ENCODE peak calls at places on chromosomes 6 and 20, in nine cellular contexts. One of them, this sample, is unnamed.

GRCh38 chr6:44071670-44072451 is 55.4 kb downstream of the MRPL14 start:
- DNase-seq in AG10803: peak
- DNase-seq in lower leg skin: no peak
- DNase-seq in fibroblast of pulmonary artery: peak
- DNase-seq in tibial artery: no peak
- DNase-seq in AG04449: peak
- DNase-seq in cardiac muscle cell: peak
- DNase-seq in psoas muscle: no peak
- DNase-seq in mammary epithelial cell: peak
- DNase-seq in this sample: peak

GRCh38 chr6:38997128-38997761 is 51.3 kb upstream of the GLP1R start:
- DNase-seq in cardiac muscle cell: peak
- DNase-seq in AG04449: no peak
- DNase-seq in lower leg skin: no peak
- DNase-seq in fibroblast of pulmonary artery: peak
- DNase-seq in AG10803: peak
- DNase-seq in psoas muscle: no peak
- DNase-seq in mammary epithelial cell: peak
- DNase-seq in tibial artery: no peak
- DNase-seq in this sample: peak

GRCh38 chr6:7787137-7787575 is 61.3 kb downstream of the BMP6 start:
- DNase-seq in fibroblast of pulmonary artery: peak
- DNase-seq in AG04449: peak
- DNase-seq in lower leg skin: peak
- DNase-seq in AG10803: peak
- DNase-seq in tibial artery: no peak
- DNase-seq in psoas muscle: no peak
- DNase-seq in cardiac muscle cell: peak
- DNase-seq in mammary epithelial cell: peak
- DNase-seq in this sample: peak

GRCh38 chr6:102309700-102310099 is 916.2 kb downstream of the GRIK2 start:
- DNase-seq in fibroblast of pulmonary artery: no peak
- DNase-seq in tibial artery: no peak
- DNase-seq in mammary epithelial cell: no peak
- DNase-seq in AG10803: no peak
- DNase-seq in AG04449: no peak
- DNase-seq in lower leg skin: no peak
- DNase-seq in cardiac muscle cell: no peak
- DNase-seq in psoas muscle: no peak
- DNase-seq in this sample: no peak

GRCh38 chr6:3022765-3023662 is 23.3 kb downstream of the NQO2 start:
- DNase-seq in mammary epithelial cell: peak
- DNase-seq in lower leg skin: no peak
- DNase-seq in psoas muscle: no peak
- DNase-seq in AG10803: peak
- DNase-seq in AG04449: no peak
- DNase-seq in cardiac muscle cell: no peak
- DNase-seq in tibial artery: peak
- DNase-seq in fibroblast of pulmonary artery: no peak
- DNase-seq in this sample: peak

GRCh38 chr20:25037288-25038102 is 20.4 kb downstream of the ACSS1 start:
- DNase-seq in AG10803: no peak
- DNase-seq in cardiac muscle cell: no peak
- DNase-seq in psoas muscle: no peak
- DNase-seq in fibroblast of pulmonary artery: no peak
- DNase-seq in AG04449: no peak
- DNase-seq in mammary epithelial cell: no peak
- DNase-seq in lower leg skin: no peak
- DNase-seq in tibial artery: no peak
- DNase-seq in this sample: no peak

GRCh38 chr6:142387997-142388815 is 86.4 kb downstream of the ADGRG6 start:
- DNase-seq in psoas muscle: no peak
- DNase-seq in lower leg skin: no peak
- DNase-seq in tibial artery: no peak
- DNase-seq in fibroblast of pulmonary artery: peak
- DNase-seq in mammary epithelial cell: peak
- DNase-seq in AG04449: no peak
- DNase-seq in AG10803: peak
- DNase-seq in cardiac muscle cell: peak
- DNase-seq in this sample: peak

GRCh38 chr6:41286544-41287346 is at the start of gene TREM1:
- DNase-seq in lower leg skin: peak
- DNase-seq in fibroblast of pulmonary artery: peak
- DNase-seq in tibial artery: peak
- DNase-seq in AG04449: no peak
- DNase-seq in AG10803: peak
- DNase-seq in mammary epithelial cell: peak
- DNase-seq in psoas muscle: peak
- DNase-seq in cardiac muscle cell: peak
- DNase-seq in this sample: peak

GRCh38 chr20:35947489-35947888 is 6.8 kb downstream of the SCAND1 start:
- DNase-seq in psoas muscle: no peak
- DNase-seq in fibroblast of pulmonary artery: peak
- DNase-seq in AG04449: no peak
- DNase-seq in cardiac muscle cell: peak
- DNase-seq in AG10803: peak
- DNase-seq in lower leg skin: no peak
- DNase-seq in tibial artery: no peak
- DNase-seq in mammary epithelial cell: peak
- DNase-seq in this sample: peak

GRCh38 chr6:74657033-74657432 is 548.8 kb downstream of the COL12A1 start:
- DNase-seq in psoas muscle: no peak
- DNase-seq in cardiac muscle cell: no peak
- DNase-seq in mammary epithelial cell: peak
- DNase-seq in AG10803: peak
- DNase-seq in lower leg skin: no peak
- DNase-seq in tibial artery: no peak
- DNase-seq in AG04449: peak
- DNase-seq in fibroblast of pulmonary artery: no peak
- DNase-seq in this sample: no peak

GRCh38 chr6:74650668-74651067 is 555.2 kb downstream of the COL12A1 start:
- DNase-seq in AG10803: no peak
- DNase-seq in fibroblast of pulmonary artery: no peak
- DNase-seq in cardiac muscle cell: no peak
- DNase-seq in lower leg skin: no peak
- DNase-seq in psoas muscle: no peak
- DNase-seq in tibial artery: no peak
- DNase-seq in AG04449: no peak
- DNase-seq in mammary epithelial cell: no peak
- DNase-seq in this sample: no peak

GRCh38 chr6:74654296-74654695 is 551.6 kb downstream of the COL12A1 start:
- DNase-seq in lower leg skin: no peak
- DNase-seq in cardiac muscle cell: no peak
- DNase-seq in psoas muscle: no peak
- DNase-seq in AG10803: no peak
- DNase-seq in fibroblast of pulmonary artery: no peak
- DNase-seq in AG04449: no peak
- DNase-seq in mammary epithelial cell: peak
- DNase-seq in tibial artery: no peak
- DNase-seq in this sample: no peak

GRCh38 chr6:74656442-74656841 is 549.4 kb downstream of the COL12A1 start:
- DNase-seq in AG10803: peak
- DNase-seq in psoas muscle: no peak
- DNase-seq in cardiac muscle cell: no peak
- DNase-seq in lower leg skin: no peak
- DNase-seq in fibroblast of pulmonary artery: no peak
- DNase-seq in AG04449: no peak
- DNase-seq in mammary epithelial cell: no peak
- DNase-seq in tibial artery: no peak
- DNase-seq in this sample: no peak

GRCh38 chr6:74651948-74652347 is 553.9 kb downstream of the COL12A1 start:
- DNase-seq in AG10803: peak
- DNase-seq in mammary epithelial cell: no peak
- DNase-seq in fibroblast of pulmonary artery: peak
- DNase-seq in cardiac muscle cell: peak
- DNase-seq in psoas muscle: no peak
- DNase-seq in tibial artery: no peak
- DNase-seq in lower leg skin: no peak
- DNase-seq in AG04449: no peak
- DNase-seq in this sample: peak
- H3K4me3 ChIP-seq in AG10803: no peak
- H3K4me3 ChIP-seq in mammary epithelial cell: no peak
- H3K4me3 ChIP-seq in fibroblast of pulmonary artery: no peak
- H3K4me3 ChIP-seq in cardiac muscle cell: no peak
- H3K4me3 ChIP-seq in psoas muscle: no peak
- H3K4me3 ChIP-seq in tibial artery: no peak
- H3K4me3 ChIP-seq in lower leg skin: no peak
- H3K4me3 ChIP-seq in AG04449: no peak
- H3K4me3 ChIP-seq in this sample: no peak

GRCh38 chr6:51717477-51717876 is 369.9 kb downstream of the PKHD1 start:
- DNase-seq in lower leg skin: no peak
- DNase-seq in fibroblast of pulmonary artery: no peak
- DNase-seq in AG04449: no peak
- DNase-seq in AG10803: no peak
- DNase-seq in psoas muscle: no peak
- DNase-seq in mammary epithelial cell: no peak
- DNase-seq in tibial artery: no peak
- DNase-seq in cardiac muscle cell: no peak
- DNase-seq in this sample: no peak
- TF ChIP-seq CTCF in lower leg skin: no peak
- TF ChIP-seq CTCF in fibroblast of pulmonary artery: no peak
- TF ChIP-seq CTCF in AG04449: no peak
- TF ChIP-seq CTCF in AG10803: no peak
- TF ChIP-seq CTCF in psoas muscle: no peak
- TF ChIP-seq CTCF in mammary epithelial cell: no peak
- TF ChIP-seq CTCF in tibial artery: no peak
- TF ChIP-seq CTCF in cardiac muscle cell: no peak
- TF ChIP-seq CTCF in this sample: no peak

DNA sequence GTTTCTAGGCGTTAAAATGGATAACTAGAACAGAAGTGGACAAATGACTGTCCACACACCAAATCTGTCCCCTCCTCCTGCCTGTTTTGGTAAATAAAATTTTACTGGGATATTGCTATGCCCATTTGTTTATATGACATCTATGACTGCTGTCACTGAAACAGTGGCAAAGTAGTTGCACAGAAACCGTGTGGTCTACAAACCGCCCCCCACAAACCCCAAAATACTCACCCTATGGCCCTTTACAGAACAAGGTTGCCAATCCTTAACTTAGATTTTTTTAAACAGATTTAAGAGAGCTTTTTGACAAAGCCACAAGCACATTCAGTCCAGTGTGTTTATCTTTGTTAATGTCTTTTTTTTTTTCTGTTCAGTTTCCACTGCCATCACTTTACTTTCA is 137.8 kb downstream of the MTFR2 start:
- DNase-seq in cardiac muscle cell: no peak
- DNase-seq in mammary epithelial cell: no peak
- DNase-seq in AG10803: no peak
- DNase-seq in lower leg skin: no peak
- DNase-seq in fibroblast of pulmonary artery: no peak
- DNase-seq in AG04449: no peak
- DNase-seq in tibial artery: no peak
- DNase-seq in psoas muscle: no peak
- DNase-seq in this sample: no peak
- H3K4me3 ChIP-seq in cardiac muscle cell: no peak
- H3K4me3 ChIP-seq in mammary epithelial cell: no peak
- H3K4me3 ChIP-seq in AG10803: no peak
- H3K4me3 ChIP-seq in lower leg skin: no peak
- H3K4me3 ChIP-seq in fibroblast of pulmonary artery: no peak
- H3K4me3 ChIP-seq in AG04449: no peak
- H3K4me3 ChIP-seq in tibial artery: no peak
- H3K4me3 ChIP-seq in psoas muscle: no peak
- H3K4me3 ChIP-seq in this sample: no peak

DNA sequence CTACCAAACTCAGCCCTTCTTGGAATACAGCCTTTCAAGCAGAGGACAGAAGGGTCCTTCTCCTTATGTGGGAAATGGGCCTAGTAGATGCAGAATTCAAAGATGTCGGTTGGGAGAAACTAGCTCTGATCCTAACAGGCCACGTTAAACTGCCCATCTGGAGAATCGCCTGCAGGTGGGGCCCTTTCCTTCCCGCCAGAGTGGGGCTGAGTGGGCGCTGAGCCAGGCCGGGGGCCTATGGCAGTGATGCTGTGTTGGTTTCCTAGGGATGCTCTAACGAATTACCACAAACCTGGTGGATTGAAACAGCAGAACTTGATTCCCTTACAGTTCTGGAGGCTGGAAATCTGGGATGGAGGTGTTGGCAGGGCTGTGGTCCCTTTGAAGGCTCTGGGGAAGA is 9.1 kb downstream of the MAPK13 start:
- DNase-seq in AG10803: no peak
- DNase-seq in tibial artery: no peak
- DNase-seq in cardiac muscle cell: peak
- DNase-seq in mammary epithelial cell: no peak
- DNase-seq in psoas muscle: no peak
- DNase-seq in fibroblast of pulmonary artery: peak
- DNase-seq in lower leg skin: no peak
- DNase-seq in AG04449: no peak
- DNase-seq in this sample: no peak
- TF ChIP-seq CTCF in AG10803: peak
- TF ChIP-seq CTCF in tibial artery: no peak
- TF ChIP-seq CTCF in cardiac muscle cell: peak
- TF ChIP-seq CTCF in mammary epithelial cell: no peak
- TF ChIP-seq CTCF in psoas muscle: no peak
- TF ChIP-seq CTCF in fibroblast of pulmonary artery: peak
- TF ChIP-seq CTCF in lower leg skin: no peak
- TF ChIP-seq CTCF in AG04449: no peak
- TF ChIP-seq CTCF in this sample: peak

DNA sequence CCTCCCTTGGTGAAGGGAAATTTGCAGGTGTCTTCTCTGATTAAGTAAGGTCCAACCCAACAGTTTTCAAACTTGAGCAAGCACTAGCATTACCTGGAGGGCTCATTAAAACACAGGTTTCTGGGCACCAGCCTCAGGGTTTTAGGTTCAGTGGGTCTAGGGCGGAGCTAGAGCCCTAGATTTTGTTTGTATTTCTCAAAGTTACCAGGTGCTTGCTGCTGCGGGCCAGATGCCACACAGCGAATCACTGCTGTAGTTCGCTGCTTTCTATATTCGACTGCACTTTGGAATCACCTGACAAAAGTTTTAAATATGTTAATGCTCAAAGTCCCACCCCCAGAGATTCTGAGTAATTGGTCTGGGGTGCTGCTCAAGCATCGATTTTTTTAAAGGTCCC is 838 bp downstream of the COL21A1 start:
- DNase-seq in cardiac muscle cell: no peak
- DNase-seq in AG04449: no peak
- DNase-seq in tibial artery: peak
- DNase-seq in psoas muscle: no peak
- DNase-seq in mammary epithelial cell: no peak
- DNase-seq in lower leg skin: peak
- DNase-seq in AG10803: no peak
- DNase-seq in fibroblast of pulmonary artery: no peak
- DNase-seq in this sample: no peak
- H3K4me3 ChIP-seq in cardiac muscle cell: peak
- H3K4me3 ChIP-seq in AG04449: no peak
- H3K4me3 ChIP-seq in tibial artery: peak
- H3K4me3 ChIP-seq in psoas muscle: peak
- H3K4me3 ChIP-seq in mammary epithelial cell: no peak
- H3K4me3 ChIP-seq in lower leg skin: no peak
- H3K4me3 ChIP-seq in AG10803: no peak
- H3K4me3 ChIP-seq in fibroblast of pulmonary artery: no peak
- H3K4me3 ChIP-seq in this sample: peak

This sample was measured in fibroblast of mammary gland.